ENCODE peak calls at places on chromosomes 16 and 17, in five cellular contexts. B, S, K, I and J are unnamed samples.
A peak's percentile ranks its signal among the peaks of the same experiment; 100 is the strongest.

GRCh38 chr16:24610421-24610765 is 71.0 kb downstream of the RBBP6 start:
- DNase-seq in B (no peak), S (no peak), I (no peak), K (no peak), J (no peak)

GRCh38 chr17:28734712-28735241 is 6.2 kb downstream of the NEK8 start:
- DNase-seq in K (no peak), B (no peak), I (no peak), S (no peak), J (no peak)

GRCh38 chr17:49841548-49841947 is 6.3 kb downstream of the TAC4 start:
- DNase-seq in I (no peak), K (no peak), B (no peak), S (no peak), J (no peak)

GRCh38 chr17:44981221-44981968 is 13.3 kb upstream of the C1QL1 start:
- DNase-seq in I (peak; percentile 33), B (peak; percentile 84), K (no peak), S (no peak), J (no peak)

GRCh38 chr17:79810138-79811027 is 13.5 kb upstream of the CBX8 start:
- DNase-seq in B (peak; percentile 67), S (peak; percentile 91), K (peak; percentile 11), I (peak; percentile 74), J (peak; percentile 71)

GRCh38 chr17:73430165-73430680 is 118.4 kb upstream of the CDC42EP4 start:
- DNase-seq in I (no peak), S (peak; percentile 61), K (no peak), B (no peak), J (no peak)

GRCh38 chr17:75352079-75352569 is 53.4 kb downstream of the GRB2 start:
- DNase-seq in B (no peak), S (no peak), K (no peak), I (no peak), J (no peak)

GRCh38 chr17:75816693-75817092 is 27.5 kb downstream of the UNC13D start:
- DNase-seq in I (no peak), B (no peak), S (no peak), K (no peak), J (no peak)

GRCh38 chr16:75555707-75556512 is at the start of gene TMEM231:
- DNase-seq in K (peak; percentile 92), B (peak; percentile 98), I (peak; percentile 87), S (peak; percentile 99), J (peak; percentile 96)